ENCODE peak calls at places on chromosomes 13 and 19, in five cellular contexts. D is stimulated activated CD8-positive, alpha-beta memory T cell treated with anti-CD3 and anti-CD28 coated beads, Interleukin-15, amount 100 ng/mL, for 24 hours; C is Kasumi-1; P is NCI-H1105; T is T-helper 1 cell. U is an unnamed sample.
A peak's percentile ranks its signal among the peaks of the same experiment; 100 is the strongest.

GRCh38 chr13:112885782-112886268 is 83.2 kb upstream of the MCF2L start:
- DNase-seq in T (no peak), D (no peak), C (no peak), P (peak; percentile 73), U (no peak)

GRCh38 chr13:113540523-113540922 is 44.0 kb upstream of the TFDP1 start:
- DNase-seq in T (no peak), C (no peak), P (no peak), D (no peak), U (no peak)

GRCh38 chr19:3516675-3517207 is 10.6 kb downstream of the FZR1 start:
- DNase-seq in C (no peak), D (no peak), T (no peak), P (peak; percentile 33), U (no peak)

GRCh38 chr19:17279436-17279835 is 2.3 kb upstream of the ANKLE1 start:
- DNase-seq in P (no peak), D (no peak), C (no peak), T (no peak), U (no peak)

GRCh38 chr13:110518571-110518970 is 43.0 kb downstream of the RAB20 start:
- DNase-seq in D (no peak), C (no peak), T (no peak), P (no peak), U (no peak)

GRCh38 chr19:46924874-46925547 is 64.2 kb downstream of the ARHGAP35 start:
- DNase-seq in D (no peak), P (no peak), T (no peak), C (no peak), U (no peak)

GRCh38 chr19:46784262-46785053 is 3.9 kb downstream of the SLC1A5 start:
- DNase-seq in D (peak; percentile 21), T (no peak), C (peak; percentile 80), P (no peak), U (peak; percentile 82)

GRCh38 chr13:100855151-100855550 is 180.6 kb upstream of the TMTC4 start:
- DNase-seq in C (no peak), D (no peak), T (no peak), P (no peak), U (no peak)

GRCh38 chr13:29582171-29582570 is 13.3 kb downstream of the SLC7A1 start:
- DNase-seq in C (no peak), D (no peak), T (no peak), P (no peak), U (no peak)

GRCh38 chr19:43778651-43779050 is 2.1 kb downstream of the KCNN4 start:
- DNase-seq in P (peak; percentile 82), D (no peak), T (no peak), C (no peak), U (no peak)

GRCh38 chr13:98658131-98658530 is 81.2 kb upstream of the STK24 start:
- DNase-seq in C (no peak), T (no peak), P (no peak), D (no peak), U (no peak)

GRCh38 chr13:45466359-45466758 is 1.6 kb downstream of the COG3 start:
- DNase-seq in D (no peak), C (no peak), P (no peak), T (no peak), U (no peak)

GRCh38 chr13:89465366-89465765 is 1794.2 kb downstream of the SLITRK5 start:
- DNase-seq in P (no peak), C (no peak), T (no peak), D (no peak), U (no peak)

GRCh38 chr13:79901336-79901735 is 420.4 kb downstream of the NDFIP2 start:
- DNase-seq in D (no peak), P (no peak), T (no peak), C (peak; percentile 16), U (no peak)

GRCh38 chr19:3725640-3726310 is 17.6 kb downstream of the TJP3 start:
- DNase-seq in T (no peak), C (no peak), D (no peak), P (no peak), U (peak; percentile 51)

GRCh38 chr13:109211616-109212015 is 574.8 kb downstream of the IRS2 start:
- DNase-seq in T (no peak), D (no peak), P (no peak), C (no peak), U (no peak)

GRCh38 chr13:26342898-26343297 is 89.0 kb downstream of the CDK8 start:
- DNase-seq in T (no peak), P (no peak), C (no peak), D (no peak), U (no peak)

GRCh38 chr13:41148421-41149283 is 16.1 kb upstream of the KBTBD6 start:
- DNase-seq in P (no peak), C (peak; percentile 20), D (no peak), T (no peak), U (no peak)

GRCh38 chr13:107069107-107069776 is 501.3 kb upstream of the ARGLU1 start:
- DNase-seq in P (no peak), D (no peak), C (no peak), T (no peak), U (no peak)

GRCh38 chr13:102697929-102698648 is 3.2 kb upstream of the METTL21C start:
- DNase-seq in C (no peak), T (no peak), P (no peak), D (no peak), U (no peak)

GRCh38 chr19:6464070-6464873 is at the start of gene CRB3:
- DNase-seq in D (peak; percentile 6), C (no peak), T (no peak), P (peak; percentile 90), U (no peak)

GRCh38 chr13:21124853-21125252 is 51.5 kb downstream of the SKA3 start:
- DNase-seq in P (peak; percentile 35), D (no peak), T (no peak), C (peak; percentile 39), U (no peak)

GRCh38 chr19:14167013-14167593 is 30.7 kb upstream of the ASF1B start:
- DNase-seq in P (no peak), T (no peak), D (no peak), C (no peak), U (no peak)

GRCh38 chr19:18001837-18002345 is 6.1 kb upstream of the ARRDC2 start:
- DNase-seq in T (no peak), C (no peak), P (no peak), D (no peak), U (no peak)

GRCh38 chr19:2702170-2703076 is at the start of gene GNG7:
- DNase-seq in C (peak; percentile 70), P (peak; percentile 95), D (peak; percentile 93), T (peak; percentile 93), U (peak; percentile 94)

GRCh38 chr19:45999653-46000121 is 4.4 kb downstream of the CCDC61 start:
- DNase-seq in T (no peak), D (no peak), P (peak; percentile 58), C (no peak), U (no peak)

GRCh38 chr13:30394798-30395191 is 27.5 kb upstream of the UBE2L5 start:
- DNase-seq in T (no peak), P (no peak), C (peak; percentile 5), D (no peak), U (no peak)

U was measured in natural killer cell treated with Interleukin-12 subunit alpha and Interleukin-12 subunit beta and Interleukin-15 and Interleukin-18, amount 100 ng/mL, for 72 hours.